ENCODE peak calls at places on chromosomes 2 and 18, in six cellular contexts. N is suprapubic skin, X is gastrocnemius medialis, L is HepG2, E is Peyer's patch, Z is HCT116. U is an unnamed sample. For H3K27me3, the result is how much of the 10 kb centered on the place peaks cover.

GRCh38 chr2:100242891-100243670 is 79.2 kb downstream of the LONRF2 start:
- DNase-seq in N (peak), X (no peak), L (peak), E (peak), Z (peak), U (no peak)

GRCh38 chr2:191556463-191556862 is 121.5 kb upstream of the NABP1 start:
- DNase-seq in N (no peak), X (no peak), L (no peak), E (no peak), Z (no peak), U (no peak)

GRCh38 chr2:121034551-121034950 is 250.5 kb downstream of the TFCP2L1 start:
- DNase-seq in N (no peak), X (no peak), L (no peak), E (no peak), Z (no peak), U (peak)

GRCh38 chr2:51624995-51625394 is 593.1 kb upstream of the NRXN1 start:
- DNase-seq in N (no peak), X (no peak), L (no peak), E (no peak), Z (no peak), U (no peak)

GRCh38 chr18:22432672-22433137 is 15.0 kb upstream of the CTAGE1 start:
- DNase-seq in N (no peak), X (peak), L (no peak), E (peak), Z (peak), U (no peak)

GRCh38 chr2:80091237-80091636 is 213.3 kb downstream of the LRRTM1 start:
- DNase-seq in N (no peak), X (no peak), L (no peak), E (no peak), Z (no peak), U (no peak)

GRCh38 chr2:72109291-72109690 is 38.4 kb downstream of the CYP26B1 start:
- DNase-seq in N (no peak), X (no peak), L (no peak), E (no peak), Z (no peak), U (no peak)

GRCh38 chr2:208279236-208279635 is 13.2 kb downstream of the PIKFYVE start:
- DNase-seq in N (no peak), X (no peak), L (no peak), E (no peak), Z (no peak), U (no peak)

GRCh38 chr18:47260138-47260923 is 8.9 kb upstream of the SKOR2 start:
- DNase-seq in N (no peak), X (no peak), L (peak), E (no peak), Z (no peak), U (peak)

GRCh38 chr2:119764832-119765231 is 5.1 kb downstream of the PTPN4 start:
- DNase-seq in N (no peak), X (no peak), L (peak), E (no peak), Z (no peak), U (no peak)

GRCh38 chr2:45771251-45771650 is 119.8 kb downstream of the PRKCE start:
- DNase-seq in N (no peak), X (no peak), L (no peak), E (no peak), Z (no peak), U (peak)

GRCh38 chr18:46413684-46414083 is 243.3 kb downstream of the LOXHD1 start:
- DNase-seq in N (no peak), X (no peak), L (no peak), E (no peak), Z (no peak), U (no peak)

GRCh38 chr2:231877533-231878456 is 48.4 kb downstream of the NPPC start:
- DNase-seq in N (no peak), X (no peak), L (peak), E (no peak), Z (no peak), U (no peak)

GRCh38 chr18:78213365-78213994 is 766.1 kb upstream of the SALL3 start:
- DNase-seq in N (no peak), X (no peak), L (no peak), E (no peak), Z (no peak), U (no peak)

GRCh38 chr2:205091411-205091810 is 546.1 kb downstream of the PARD3B start:
- DNase-seq in N (no peak), X (no peak), L (no peak), E (no peak), Z (no peak), U (no peak)

GRCh38 chr2:104944495-104944894 is 90.6 kb downstream of the POU3F3 start:
- DNase-seq in N (no peak), X (no peak), L (peak), E (no peak), Z (peak), U (no peak)

GRCh38 chr2:163800889-163801498 is 65.2 kb upstream of the FIGN start:
- DNase-seq in N (no peak), X (no peak), L (no peak), E (no peak), Z (no peak), U (no peak)

GRCh38 chr2:230328155-230328458 is 1.1 kb downstream of the SP140L start:
- DNase-seq in N (no peak), X (no peak), L (no peak), E (no peak), Z (no peak), U (no peak)

GRCh38 chr2:186889291-186889886 is 40.4 kb upstream of the ZSWIM2 start:
- DNase-seq in N (no peak), X (no peak), L (no peak), E (no peak), Z (no peak), U (no peak)

GRCh38 chr2:28155627-28156026 is 237.0 kb upstream of the FOSL2 start:
- DNase-seq in N (no peak), X (no peak), L (no peak), E (no peak), Z (peak), U (no peak)

GRCh38 chr18:36372902-36373301 is 75.4 kb downstream of the FHOD3 start:
- DNase-seq in N (no peak), X (no peak), L (no peak), E (no peak), Z (no peak), U (no peak)

GRCh38 chr2:39683022-39683699 is 17.4 kb downstream of the TMEM178A start:
- DNase-seq in N (no peak), X (no peak), L (no peak), E (no peak), Z (no peak), U (no peak)

GRCh38 chr2:226985227-226985946 is 149.5 kb downstream of the RHBDD1 start:
- DNase-seq in N (no peak), X (peak), L (peak), E (no peak), Z (peak), U (no peak)

GRCh38 chr2:98551316-98551715 is 57.0 kb downstream of the COA5 start:
- DNase-seq in N (no peak), X (no peak), L (no peak), E (no peak), Z (no peak), U (no peak)

GRCh38 chr2:119289093-119289492 is 65.5 kb downstream of the STEAP3 start:
- DNase-seq in N (no peak), X (peak), L (no peak), E (no peak), Z (no peak), U (no peak)

GRCh38 chr2:112621792-112622527 is 23.8 kb upstream of the SLC20A1 start:
- DNase-seq in N (no peak), X (no peak), L (no peak), E (no peak), Z (no peak), U (peak)

GRCh38 chr2:150389487-150389886 is 98.0 kb downstream of the RND3 start:
- DNase-seq in N (no peak), X (no peak), L (no peak), E (no peak), Z (no peak), U (no peak)

GRCh38 chr2:37560863-37561614 is 110.4 kb downstream of the CDC42EP3 start:
- DNase-seq in N (no peak), X (no peak), L (no peak), E (no peak), Z (no peak), U (no peak)

GRCh38 chr2:46032996-46033395 is 264.2 kb upstream of the EPAS1 start:
- DNase-seq in N (no peak), X (no peak), L (peak), E (no peak), Z (no peak), U (no peak)

GRCh38 chr2:111944536-111945210 is 46.3 kb downstream of the MERTK start:
- DNase-seq in N (no peak), X (no peak), L (peak), E (no peak), Z (no peak), U (no peak)

GRCh38 chr2:195447353-195447975 is 209.6 kb upstream of the SLC39A10 start:
- DNase-seq in N (no peak), X (no peak), L (peak), E (no peak), Z (peak), U (no peak)

GRCh38 chr2:165601866-165602636 is 132.6 kb downstream of the CSRNP3 start:
- DNase-seq in N (no peak), X (no peak), L (no peak), E (no peak), Z (no peak), U (no peak)

GRCh38 chr18:1544016-1544415 is 639.3 kb downstream of the ADCYAP1 start:
- DNase-seq in N (no peak), X (no peak), L (no peak), E (no peak), Z (no peak), U (no peak)

GRCh38 chr2:99198103-99198841 is 17.3 kb downstream of the MRPL30 start:
- DNase-seq in N (no peak), X (no peak), L (no peak), E (no peak), Z (no peak), U (no peak)

GRCh38 chr2:190210471-190210870 is 109.2 kb downstream of the HIBCH start:
- DNase-seq in N (no peak), X (no peak), L (no peak), E (no peak), Z (no peak), U (no peak)

GRCh38 chr2:98727758-98728718 is 2.9 kb downstream of the MGAT4A start:
- DNase-seq in N (no peak), X (no peak), L (peak), E (no peak), Z (no peak), U (no peak)

GRCh38 chr2:219444566-219445091 is 10.0 kb downstream of the SPEG start:
- DNase-seq in N (no peak), X (no peak), L (no peak), E (no peak), Z (no peak), U (no peak)

DNA sequence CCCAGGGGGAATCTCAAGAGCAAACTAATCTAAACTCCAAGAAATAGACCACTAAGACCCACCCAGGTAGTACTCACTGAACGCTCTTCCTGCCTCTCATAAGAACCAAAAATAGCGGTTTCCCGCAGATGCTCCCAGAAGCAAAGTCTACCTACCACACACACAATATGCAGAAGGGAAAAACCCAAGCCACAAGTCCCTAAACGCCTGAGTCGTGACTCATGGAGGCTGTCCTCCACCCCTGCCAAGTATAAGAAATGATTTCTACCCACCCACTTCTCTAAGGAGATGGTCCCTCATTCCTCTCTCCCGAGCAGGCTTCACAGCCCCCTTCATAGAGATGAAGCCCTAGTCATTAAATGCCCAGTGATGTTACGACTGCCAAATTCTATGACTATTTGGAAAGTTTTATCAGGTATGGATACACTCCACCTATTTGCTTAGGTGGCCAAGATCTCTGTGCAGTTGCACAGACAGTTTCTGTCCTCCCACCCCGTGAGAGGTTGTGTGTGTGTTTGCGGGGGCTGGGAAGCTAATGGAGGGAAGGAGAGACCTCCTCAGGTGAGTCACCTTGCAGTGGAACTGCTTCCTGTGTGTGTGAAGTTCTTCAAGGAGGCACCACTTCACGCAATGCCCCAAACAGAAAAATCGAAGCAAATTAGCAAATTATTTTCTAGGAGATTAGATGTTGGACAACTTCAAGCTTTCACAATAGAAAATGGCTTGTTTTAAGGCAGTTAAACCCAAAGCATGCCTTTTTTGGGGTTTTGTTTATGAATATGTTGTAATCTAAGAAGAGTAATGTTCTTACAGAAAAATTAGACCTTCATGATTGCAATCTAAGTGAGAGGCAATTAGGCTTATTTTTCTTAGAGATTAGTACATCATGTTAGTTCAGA is 175.1 kb downstream of the TGIF1 start:
- DNase-seq in N (no peak), X (no peak), L (no peak), E (no peak), Z (peak), U (peak)
- TF ChIP-seq POLR2A in N (no peak), X (no peak), L (no peak), E (no peak), Z (peak), U (no peak)

GRCh38 chr2:236259371-236259770 is 4.8 kb downstream of the ASB18 start:
- DNase-seq in N (no peak), X (no peak), L (no peak), E (no peak), Z (no peak), U (no peak)
- H3K27me3 ChIP-seq in N (half or more), X (under half), L (half or more), E (under half), Z (under half), U (under half)

DNA sequence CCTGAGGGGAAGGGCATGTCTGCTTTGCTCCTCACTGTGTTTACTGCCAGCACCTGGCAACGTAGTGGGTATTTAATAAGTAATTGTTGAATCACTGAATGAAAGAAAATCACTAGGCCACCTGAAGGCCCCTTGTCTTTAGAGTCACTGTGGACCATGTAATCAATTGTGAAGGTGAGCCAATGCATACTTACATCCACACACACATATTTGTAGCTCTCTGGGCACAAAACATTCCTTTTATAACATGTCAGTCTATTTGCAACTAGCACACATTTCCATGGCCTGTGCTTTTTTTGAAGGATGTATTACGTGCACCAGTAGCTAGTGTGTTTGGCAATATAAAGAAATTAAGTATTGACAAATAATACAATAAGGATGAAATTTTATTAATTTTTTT is 11.2 kb downstream of the ATP8B1 start:
- DNase-seq in N (no peak), X (no peak), L (no peak), E (no peak), Z (no peak), U (no peak)
- TF ChIP-seq POLR2A in N (no peak), X (no peak), L (no peak), E (no peak), Z (no peak), U (no peak)

DNA sequence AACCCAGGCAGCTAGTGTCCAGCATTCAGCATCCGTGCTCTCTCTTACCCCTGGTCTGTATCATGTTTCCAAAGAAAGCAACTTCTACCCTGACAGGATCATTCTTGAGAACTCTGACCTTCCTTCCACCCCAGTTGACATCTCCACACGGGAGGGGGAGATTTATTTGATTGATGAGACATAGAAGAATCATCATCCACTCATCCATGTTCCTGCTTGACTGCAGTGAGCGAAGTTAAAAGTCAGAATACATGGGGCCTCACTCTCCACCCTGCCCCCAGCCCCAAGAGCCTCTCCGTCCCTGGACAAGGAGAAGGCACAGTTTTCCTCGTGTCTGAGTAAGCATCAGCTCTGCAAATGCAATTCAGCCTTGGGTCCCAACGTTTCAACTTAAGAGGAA is 356.0 kb upstream of the TNP1 start:
- DNase-seq in N (no peak), X (no peak), L (no peak), E (no peak), Z (no peak), U (no peak)
- H3K27me3 ChIP-seq in N (under half), X (under half), L (under half), E (under half), Z (half or more), U (under half)

DNA sequence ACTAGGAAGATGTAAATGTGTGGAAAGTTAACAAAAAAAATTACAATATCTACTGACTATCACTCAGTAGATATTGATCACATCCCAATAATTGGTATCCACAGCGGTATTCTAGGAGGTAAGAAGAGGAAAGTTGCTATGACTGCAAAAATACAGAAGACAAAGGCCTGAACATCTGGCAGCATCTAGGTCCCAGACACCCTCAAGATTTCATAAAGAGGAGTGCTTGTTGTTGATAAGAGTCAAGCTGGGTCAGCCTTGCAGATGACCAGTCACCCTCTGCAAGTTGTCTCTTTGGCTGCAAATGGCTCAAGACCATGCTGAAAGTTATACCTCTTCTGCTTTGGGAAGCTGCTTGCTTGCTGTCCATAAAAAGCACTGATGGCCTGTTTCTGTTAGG is 228.4 kb upstream of the FBXO11 start:
- DNase-seq in N (no peak), X (no peak), L (no peak), E (no peak), Z (no peak), U (no peak)
- TF ChIP-seq POLR2A in N (no peak), X (no peak), L (no peak), E (no peak), Z (no peak), U (no peak)

DNA sequence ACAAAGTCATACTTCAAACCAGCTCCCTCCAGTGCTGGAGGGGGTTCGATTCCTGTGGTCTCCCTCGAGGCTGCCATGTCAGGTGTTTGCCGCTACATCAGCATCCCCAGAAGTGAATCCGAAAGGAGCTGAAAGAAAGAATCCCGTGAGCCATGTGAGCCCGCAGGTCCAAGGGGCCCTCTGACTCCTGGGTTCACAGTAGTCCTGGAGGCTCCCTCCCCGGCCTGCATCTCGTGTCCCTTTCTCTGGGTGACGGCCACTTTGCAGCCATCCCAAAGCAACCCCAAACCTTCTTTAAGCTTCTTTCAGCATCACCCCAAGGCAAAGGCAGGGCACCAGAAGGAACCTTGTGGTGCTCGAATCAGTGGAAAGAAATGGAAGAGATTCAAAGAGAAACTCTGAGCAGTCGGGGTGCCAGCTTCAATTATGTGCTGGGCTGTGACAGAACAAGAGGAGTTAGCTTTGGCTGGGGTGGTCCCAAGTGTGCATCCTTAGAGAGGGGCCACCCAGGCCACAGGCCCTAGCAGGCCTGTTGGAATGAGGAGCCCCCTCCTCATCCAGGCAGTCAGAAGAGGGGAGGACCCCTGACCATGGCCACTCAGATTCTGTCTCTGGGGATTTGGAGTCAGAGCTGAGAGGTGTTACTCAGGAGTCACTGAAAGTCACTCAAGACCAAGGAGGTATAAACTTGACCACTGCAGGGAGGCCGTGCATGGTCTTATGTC is 59.7 kb downstream of the CIB4 start:
- DNase-seq in N (peak), X (no peak), L (no peak), E (no peak), Z (no peak), U (no peak)
- H3K27me3 ChIP-seq in N (half or more), X (under half), L (half or more), E (under half), Z (under half), U (under half)

GRCh38 chr2:96321230-96322103 is 3.6 kb upstream of the ITPRIPL1 start:
- DNase-seq in N (no peak), X (no peak), L (peak), E (peak), Z (no peak), U (peak)
- TF ChIP-seq POLR2A in N (no peak), X (no peak), L (no peak), E (peak), Z (peak), U (peak)

DNA sequence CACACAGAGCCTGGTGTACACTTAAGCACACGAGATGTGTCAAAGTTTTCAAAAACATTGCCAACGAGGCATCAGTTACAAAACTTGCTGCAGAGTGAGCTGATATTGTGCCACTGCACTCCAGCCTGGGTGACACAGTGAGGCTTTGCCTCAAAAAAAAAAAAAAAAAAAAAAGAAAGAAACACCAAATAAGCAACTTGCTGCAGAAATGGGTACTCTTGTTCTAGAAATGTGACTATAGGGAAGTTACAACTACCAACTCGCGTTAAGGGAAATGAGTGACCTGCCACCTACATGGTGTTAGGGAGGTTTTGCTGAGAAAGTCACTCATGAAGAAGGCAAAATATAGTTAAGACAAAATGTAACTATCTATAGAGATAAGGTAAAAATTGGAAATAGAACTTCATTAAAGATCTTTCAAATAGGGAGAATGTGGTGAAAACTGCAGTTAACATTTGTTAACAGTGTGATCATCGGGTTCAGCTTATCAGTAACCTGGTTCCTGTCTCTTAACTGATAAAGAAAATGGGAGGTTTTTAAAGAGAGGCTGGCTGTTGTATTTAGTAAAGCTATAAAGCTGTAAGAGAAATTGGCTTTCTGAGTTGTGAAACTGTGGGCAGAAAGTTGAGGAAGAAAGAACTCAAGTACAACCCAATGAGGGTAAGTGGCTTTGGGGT is at the start of gene IL1RL1:
- DNase-seq in N (no peak), X (no peak), L (no peak), E (no peak), Z (no peak), U (no peak)
- H3K27me3 ChIP-seq in N (under half), X (under half), L (under half), E (under half), Z (under half), U (under half)

U was measured in upper lobe of left lung.